ENCODE peak calls at places on chromosomes 6 and 20, in nine cellular contexts. C, E, L, M, N, I, S, T and H are unnamed samples.

GRCh38 chr6:140879861-140880260 is 1252.9 kb upstream of the GJE1 start:
- DNase-seq in T (no peak), S (peak), E (peak), N (peak), I (no peak), L (no peak), M (no peak), C (no peak), H (no peak)

GRCh38 chr20:19823971-19824370 is 65.9 kb downstream of the RIN2 start:
- DNase-seq in S (no peak), T (no peak), I (no peak), N (no peak), E (no peak), M (no peak), C (no peak), L (no peak), H (no peak)

GRCh38 chr6:166381733-166382499 is 824 bp downstream of the MPC1 start:
- DNase-seq in T (peak), I (peak), E (no peak), L (peak), S (peak), C (peak), N (peak), M (peak), H (peak)

GRCh38 chr6:32086661-32087573 is 22.2 kb downstream of the TNXB start:
- DNase-seq in M (no peak), I (no peak), L (no peak), T (no peak), S (peak), N (peak), E (peak), C (no peak), H (no peak)

GRCh38 chr6:147974376-147974775 is 368.3 kb upstream of the SASH1 start:
- DNase-seq in S (no peak), C (peak), E (peak), I (peak), N (peak), M (no peak), T (no peak), L (no peak), H (no peak)

GRCh38 chr6:50030777-50031562 is 9.2 kb upstream of the DEFB110 start:
- DNase-seq in T (no peak), I (peak), N (peak), E (no peak), L (no peak), C (peak), M (no peak), S (peak), H (peak)

GRCh38 chr6:109925060-109925459 is 53.1 kb upstream of the GPR6 start:
- DNase-seq in E (no peak), T (no peak), S (no peak), I (no peak), L (no peak), M (no peak), C (peak), N (peak), H (no peak)

GRCh38 chr6:52550014-52550575 is 26.8 kb downstream of the TRAM2 start:
- DNase-seq in M (no peak), E (no peak), I (no peak), L (no peak), S (no peak), T (no peak), C (no peak), N (no peak), H (no peak)

GRCh38 chr20:48159156-48159971 is 374.1 kb upstream of the SULF2 start:
- DNase-seq in T (peak), E (no peak), I (no peak), C (no peak), L (no peak), N (no peak), M (no peak), S (no peak), H (no peak)

GRCh38 chr6:152529364-152529763 is 107.8 kb downstream of the SYNE1 start:
- DNase-seq in I (no peak), C (no peak), M (no peak), S (no peak), T (no peak), N (peak), E (peak), L (no peak), H (no peak)

GRCh38 chr6:164109770-164110140 is 695.2 kb downstream of the QKI start:
- DNase-seq in T (no peak), C (no peak), M (no peak), E (no peak), L (peak), S (peak), I (no peak), N (peak), H (no peak)

GRCh38 chr6:147817042-147817689 is 308.7 kb downstream of the SAMD5 start:
- DNase-seq in S (no peak), L (no peak), T (no peak), N (no peak), I (no peak), M (no peak), E (no peak), C (no peak), H (no peak)

GRCh38 chr6:33740204-33740608 is 6.5 kb downstream of the IP6K3 start:
- DNase-seq in S (peak), C (peak), L (no peak), N (no peak), T (no peak), M (no peak), I (no peak), E (no peak), H (no peak)

GRCh38 chr6:112145080-112145573 is 57.7 kb downstream of the FAM229B start:
- DNase-seq in L (no peak), N (no peak), T (no peak), C (peak), I (no peak), E (no peak), S (no peak), M (no peak), H (no peak)

GRCh38 chr6:106517699-106518098 is 111.6 kb downstream of the RTN4IP1 start:
- DNase-seq in T (no peak), C (no peak), M (no peak), L (no peak), E (no peak), I (no peak), S (peak), N (no peak), H (no peak)

GRCh38 chr6:8108031-8108660 is 5.8 kb upstream of the EEF1E1 start:
- DNase-seq in S (no peak), C (peak), E (peak), M (no peak), T (no peak), L (no peak), N (peak), I (peak), H (no peak)

GRCh38 chr20:59571591-59572314 is 32.6 kb upstream of the PHACTR3 start:
- DNase-seq in E (peak), N (peak), S (peak), L (peak), T (peak), C (peak), M (no peak), I (peak), H (peak)

GRCh38 chr6:156808287-156808686 is 31.1 kb downstream of the ARID1B start:
- DNase-seq in M (no peak), E (no peak), C (no peak), T (no peak), L (no peak), I (peak), N (peak), S (no peak), H (no peak)

GRCh38 chr6:132236744-132237143 is 164.5 kb downstream of the MOXD1 start:
- DNase-seq in L (no peak), M (no peak), T (no peak), E (peak), N (peak), S (no peak), C (no peak), I (no peak), H (no peak)

GRCh38 chr6:110415297-110415916 is at the start of gene DDO:
- DNase-seq in N (peak), M (peak), T (peak), L (peak), S (no peak), C (peak), I (peak), E (no peak), H (no peak)

GRCh38 chr20:17343631-17344447 is 117.0 kb downstream of the PCSK2 start:
- DNase-seq in I (no peak), T (no peak), C (no peak), M (no peak), L (no peak), N (peak), E (no peak), S (no peak), H (no peak)

GRCh38 chr6:76448109-76448508 is 375.6 kb upstream of the IMPG1 start:
- DNase-seq in T (no peak), S (no peak), N (no peak), L (no peak), E (no peak), M (no peak), C (no peak), I (no peak), H (no peak)

GRCh38 chr6:154962751-154963150 is 32.4 kb upstream of the TIAM2 start:
- DNase-seq in C (no peak), M (no peak), E (peak), N (peak), T (no peak), S (no peak), I (no peak), L (no peak), H (no peak)

GRCh38 chr20:13220194-13220856 is 749 bp upstream of the ISM1 start:
- DNase-seq in T (peak), L (peak), M (no peak), C (peak), N (peak), E (no peak), S (no peak), I (peak), H (peak)

GRCh38 chr6:105072799-105073199 is 107.0 kb downstream of the POPDC3 start:
- DNase-seq in N (no peak), I (no peak), S (peak), M (no peak), L (no peak), E (no peak), T (no peak), C (no peak), H (no peak)

GRCh38 chr6:6942826-6943225 is 164.9 kb upstream of the RREB1 start:
- DNase-seq in T (no peak), I (peak), S (peak), M (no peak), L (peak), N (peak), E (no peak), C (no peak), H (peak)

GRCh38 chr6:55694148-55694547 is 115.2 kb upstream of the HMGCLL1 start:
- DNase-seq in N (peak), I (no peak), C (peak), S (no peak), E (peak), L (no peak), M (no peak), T (no peak), H (no peak)

GRCh38 chr20:41696428-41696827 is 78.3 kb upstream of the CHD6 start:
- DNase-seq in E (no peak), T (no peak), S (no peak), N (no peak), C (no peak), L (no peak), I (no peak), M (no peak), H (no peak)

GRCh38 chr6:98686008-98686601 is 148.3 kb upstream of the POU3F2 start:
- DNase-seq in E (no peak), T (no peak), N (no peak), S (no peak), C (no peak), M (no peak), L (no peak), I (no peak), H (no peak)